ENCODE peak calls at places on chromosomes 12 and 14, in four cellular contexts. E is IMR-90, O is right lobe of liver, W is endothelial cell of umbilical vein. U is an unnamed sample.

GRCh38 chr12:127556487-127556886 is 710.5 kb upstream of the TMEM132C start:
- DNase-seq in E (no peak), O (no peak), W (no peak), U (no peak)

GRCh38 chr12:15323530-15323929 is 1.2 kb downstream of the PTPRO start:
- DNase-seq in E (no peak), O (no peak), W (no peak), U (no peak)

GRCh38 chr12:108643941-108644742 is 10.4 kb upstream of the SELPLG start:
- DNase-seq in E (no peak), O (no peak), W (peak), U (peak)

GRCh38 chr12:131085125-131085815 is 131.6 kb downstream of the ADGRD1 start:
- DNase-seq in E (no peak), O (no peak), W (no peak), U (no peak)

GRCh38 chr12:42382013-42382696 is 56.2 kb downstream of the PPHLN1 start:
- DNase-seq in E (peak), O (no peak), W (no peak), U (no peak)

GRCh38 chr14:75259510-75259855 is 19.1 kb upstream of the FOS start:
- DNase-seq in E (peak), O (no peak), W (no peak), U (no peak)

GRCh38 chr14:91283666-91284065 is 39.2 kb upstream of the GPR68 start:
- DNase-seq in E (peak), O (no peak), W (no peak), U (no peak)

GRCh38 chr14:102229071-102229738 is 75.8 kb downstream of the MOK start:
- DNase-seq in E (no peak), O (no peak), W (no peak), U (no peak)

GRCh38 chr14:74763803-74764531 is 851 bp downstream of the YLPM1 start:
- DNase-seq in E (peak), O (no peak), W (peak), U (peak)

GRCh38 chr12:42589465-42590323 is at the start of gene PRICKLE1:
- DNase-seq in E (peak), O (no peak), W (peak), U (peak)

GRCh38 chr14:92176476-92176875 is 54.7 kb downstream of the CPSF2 start:
- DNase-seq in E (no peak), O (no peak), W (no peak), U (no peak)

GRCh38 chr12:72094490-72094889 is 155.8 kb downstream of the TPH2 start:
- DNase-seq in E (no peak), O (no peak), W (no peak), U (peak)

GRCh38 chr12:121390856-121391255 is 9.1 kb upstream of the RNF34 start:
- DNase-seq in E (no peak), O (no peak), W (no peak), U (no peak)

GRCh38 chr14:58638231-58639205 is 756 bp downstream of the DACT1 start:
- DNase-seq in E (peak), O (peak), W (peak), U (peak)

GRCh38 chr12:66831495-66831894 is 152.6 kb upstream of the GRIP1 start:
- DNase-seq in E (no peak), O (no peak), W (no peak), U (no peak)

GRCh38 chr12:2242816-2243215 is 190.0 kb downstream of the CACNA1C start:
- DNase-seq in E (no peak), O (no peak), W (no peak), U (no peak)

DNA sequence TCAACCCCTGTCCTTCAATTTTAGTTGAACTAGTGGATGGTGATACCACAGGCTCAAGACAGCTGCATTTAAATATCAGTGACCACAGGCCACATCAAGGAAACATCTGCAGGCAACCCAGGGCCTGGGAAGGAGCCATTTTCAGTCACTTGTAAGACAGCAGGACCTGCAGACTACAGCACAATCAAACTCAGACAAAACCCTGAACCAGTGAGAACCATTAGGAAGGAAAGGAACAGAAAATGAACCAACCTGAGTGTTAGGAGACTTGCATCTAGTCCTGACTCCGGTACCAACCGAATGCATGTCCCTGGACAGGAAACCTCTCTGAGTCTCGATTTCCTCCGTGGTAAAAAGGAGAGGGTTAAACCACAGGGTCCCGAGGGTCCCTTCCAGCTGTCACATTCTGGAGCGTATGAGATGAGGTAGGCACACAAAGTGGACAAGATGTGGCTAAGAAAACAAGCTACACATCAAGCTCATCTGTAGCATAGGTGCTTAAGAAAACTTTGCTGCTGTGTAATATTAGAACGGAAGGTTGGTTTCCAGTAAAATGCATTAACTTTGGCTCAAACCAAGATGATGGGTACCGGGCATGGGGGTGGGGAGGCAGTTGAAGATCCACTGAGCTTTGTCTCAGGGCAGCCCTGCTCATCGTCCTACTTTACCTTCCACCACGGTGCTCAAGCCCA is 1.6 kb upstream of the CDKN1B start:
- DNase-seq in E (no peak), O (no peak), W (peak), U (no peak)
- TF ChIP-seq POLR2A in E (no peak), O (no peak), W (peak), U (no peak)

DNA sequence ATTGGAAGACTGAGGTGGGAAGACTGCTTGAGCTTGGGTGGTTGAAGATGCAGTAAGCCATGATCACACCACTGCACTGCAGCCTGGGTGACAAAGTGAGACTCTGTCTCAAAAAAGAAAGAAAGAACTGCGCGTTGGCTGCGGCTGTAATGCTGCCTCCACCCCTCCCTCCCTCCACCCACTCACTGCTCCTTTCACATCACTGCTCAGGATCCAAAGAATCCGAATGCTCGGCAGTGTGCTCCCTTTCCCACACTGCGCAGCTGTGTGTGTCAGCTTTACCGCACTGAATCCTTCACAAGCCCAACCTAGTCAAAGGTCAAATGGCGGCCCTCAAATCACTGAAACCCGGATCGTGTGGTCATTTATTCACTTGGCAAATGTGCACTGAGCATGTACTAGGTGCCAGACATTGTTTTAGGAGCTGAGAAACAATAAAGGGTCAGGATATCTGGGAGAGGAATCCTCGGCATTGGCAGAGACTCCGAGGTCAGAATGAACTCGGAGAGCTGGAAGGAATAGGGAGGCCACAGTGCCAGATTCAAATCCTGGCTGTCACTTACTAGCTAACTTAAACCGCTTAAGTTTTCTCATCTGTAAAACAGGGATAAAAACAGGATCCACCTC is 11.5 kb upstream of the TDRD9 start:
- DNase-seq in E (no peak), O (no peak), W (no peak), U (no peak)
- TF ChIP-seq POLR2A in E (no peak), O (no peak), W (no peak), U (no peak)

DNA sequence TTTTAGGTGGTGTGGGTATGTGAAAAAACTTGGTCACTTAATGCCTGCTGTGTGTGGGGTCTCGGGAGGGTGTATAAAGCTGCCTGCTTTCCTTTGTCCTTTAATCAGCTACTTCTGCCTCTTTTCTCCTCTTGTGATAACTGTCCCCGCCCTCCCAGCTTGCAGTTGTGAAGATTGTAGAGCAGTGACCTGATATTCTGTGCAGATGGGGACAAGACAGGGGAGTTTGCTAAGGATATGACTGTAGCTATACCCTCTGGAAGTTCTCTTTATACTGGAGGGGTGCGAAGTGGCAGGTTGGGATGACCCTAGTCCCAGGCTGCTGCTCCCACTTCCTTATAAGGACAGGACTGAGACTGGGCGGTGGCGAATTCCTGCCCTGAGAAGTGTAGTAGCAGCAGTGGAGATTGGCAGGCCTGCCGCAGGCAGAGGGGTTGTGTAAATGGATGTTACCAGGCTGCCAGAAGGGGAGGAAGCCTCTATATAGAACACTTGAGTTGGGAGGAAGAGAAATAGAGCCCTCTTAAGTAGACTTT is 835 bp downstream of the MYL6 start:
- DNase-seq in E (peak), O (peak), W (peak), U (peak)
- TF ChIP-seq POLR2A in E (no peak), O (peak), W (no peak), U (no peak)

DNA sequence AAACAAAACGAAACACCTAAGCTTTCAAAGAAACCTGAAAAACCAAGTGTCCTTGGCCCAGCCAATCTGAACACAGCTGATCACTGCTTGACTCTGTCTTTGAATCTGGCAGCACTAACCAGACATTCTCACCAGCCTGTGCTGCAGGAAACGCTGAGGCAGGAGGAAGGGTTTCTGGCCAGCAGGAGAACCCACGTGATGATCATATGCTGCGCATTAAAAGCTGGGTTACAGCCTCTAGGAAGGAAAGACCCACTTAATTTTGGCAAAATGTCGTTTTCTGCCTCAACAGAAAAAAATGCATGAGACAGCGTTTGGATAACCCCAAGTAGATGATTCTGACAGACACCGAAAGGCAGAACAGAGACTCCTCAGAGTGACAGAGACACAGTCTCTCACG is 9.8 kb downstream of the APPL2 start:
- DNase-seq in E (peak), O (no peak), W (peak), U (peak)
- TF ChIP-seq POLR2A in E (no peak), O (no peak), W (no peak), U (no peak)

GRCh38 chr12:123621619-123622530 is 11.6 kb downstream of the EIF2B1 start:
- DNase-seq in E (no peak), O (no peak), W (no peak), U (no peak)
- TF ChIP-seq POLR2A in E (no peak), O (no peak), W (no peak), U (no peak)